ENCODE peak calls at places on chromosomes 5 and 9, in ten cellular contexts. O is gastrocnemius medialis, K is transverse colon, X is spleen, R is ovary, B is uterus, F is esophagus squamous epithelium, L is H54, C is HepG2, V is IMR-90. T is an unnamed sample.

GRCh38 chr9:131024978-131025868 is 16.2 kb downstream of the LAMC3 start:
- DNase-seq in O (no peak), K (no peak), X (no peak), R (no peak), B (no peak), F (no peak), L (no peak), C (no peak), V (no peak), T (peak)

GRCh38 chr9:35501941-35502340 is 12.0 kb downstream of the RUSC2 start:
- DNase-seq in O (no peak), K (no peak), X (no peak), R (no peak), B (no peak), F (no peak), L (no peak), C (no peak), V (no peak), T (no peak)

GRCh38 chr9:110126457-110126856 is 81.5 kb downstream of the C9orf152 start:
- DNase-seq in O (no peak), K (no peak), X (no peak), R (no peak), B (no peak), F (no peak), L (no peak), C (no peak), V (no peak), T (no peak)

GRCh38 chr9:126114409-126114760 is 212.2 kb upstream of the MVB12B start:
- DNase-seq in O (no peak), K (no peak), X (peak), R (no peak), B (no peak), F (no peak), L (no peak), C (no peak), V (no peak), T (no peak)

GRCh38 chr5:150401076-150401375 is 11.7 kb downstream of the CD74 start:
- DNase-seq in O (no peak), K (no peak), X (no peak), R (no peak), B (no peak), F (no peak), L (no peak), C (no peak), V (no peak), T (no peak)

GRCh38 chr5:145681686-145682085 is 153.5 kb downstream of the PRELID2 start:
- DNase-seq in O (peak), K (peak), X (no peak), R (peak), B (peak), F (no peak), L (peak), C (peak), V (peak), T (peak)

GRCh38 chr9:14173730-14174129 is 140.2 kb downstream of the NFIB start:
- DNase-seq in O (no peak), K (no peak), X (no peak), R (no peak), B (peak), F (no peak), L (no peak), C (no peak), V (no peak), T (no peak)

GRCh38 chr5:157076558-157076957 is 17.6 kb upstream of the HAVCR1 start:
- DNase-seq in O (no peak), K (no peak), X (no peak), R (no peak), B (no peak), F (no peak), L (no peak), C (no peak), V (peak), T (no peak)

GRCh38 chr5:95922798-95923197 is 38.9 kb downstream of the ELL2 start:
- DNase-seq in O (no peak), K (no peak), X (no peak), R (no peak), B (no peak), F (no peak), L (no peak), C (no peak), V (no peak), T (no peak)

GRCh38 chr5:32233220-32233695 is 59.1 kb upstream of the GOLPH3 start:
- DNase-seq in O (no peak), K (no peak), X (no peak), R (no peak), B (no peak), F (no peak), L (no peak), C (no peak), V (no peak), T (no peak)

GRCh38 chr5:89343666-89344065 is 460.7 kb upstream of the MEF2C start:
- DNase-seq in O (no peak), K (peak), X (peak), R (no peak), B (no peak), F (no peak), L (no peak), C (no peak), V (peak), T (no peak)

GRCh38 chr9:127991017-127991756 is 10.4 kb upstream of the EEIG1 start:
- DNase-seq in O (no peak), K (peak), X (no peak), R (peak), B (no peak), F (no peak), L (peak), C (peak), V (no peak), T (no peak)

GRCh38 chr5:67530609-67531255 is 334.1 kb upstream of the CD180 start:
- DNase-seq in O (no peak), K (no peak), X (no peak), R (no peak), B (no peak), F (no peak), L (no peak), C (no peak), V (no peak), T (no peak)

GRCh38 chr5:76643371-76643770 is 20.2 kb upstream of the F2RL2 start:
- DNase-seq in O (no peak), K (no peak), X (no peak), R (no peak), B (no peak), F (no peak), L (no peak), C (no peak), V (no peak), T (no peak)
- TF ChIP-seq POLR2A in O (no peak), K (no peak), X (no peak), R (no peak), B (no peak), F (no peak), L (no peak), C (no peak), V (no peak), T (no peak)

DNA sequence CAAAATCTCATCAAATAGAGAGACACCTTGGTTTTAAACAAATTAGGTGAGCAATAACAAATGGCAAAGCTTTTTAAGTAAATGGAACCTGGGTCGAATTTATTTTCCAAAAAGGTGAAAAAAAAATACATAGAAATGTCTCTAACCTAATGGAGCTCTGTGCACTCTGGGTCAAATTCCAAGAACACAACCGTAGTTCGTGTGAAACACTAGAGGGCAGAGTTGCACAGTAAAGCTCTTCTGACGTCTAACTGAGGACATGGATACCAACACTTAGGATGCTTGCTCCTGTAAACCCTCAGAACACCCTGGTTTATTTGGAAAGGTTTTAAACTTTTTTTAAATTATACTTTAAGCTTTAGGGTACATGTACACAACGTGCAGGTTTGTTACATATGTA is 18.9 kb downstream of the MARCHF11 start:
- DNase-seq in O (no peak), K (no peak), X (no peak), R (no peak), B (no peak), F (no peak), L (peak), C (peak), V (peak), T (no peak)
- TF ChIP-seq POLR2A in O (no peak), K (no peak), X (no peak), R (no peak), B (no peak), F (no peak), L (no peak), C (no peak), V (no peak), T (no peak)

GRCh38 chr9:101536351-101536750 is 2.7 kb downstream of the RNF20 start:
- DNase-seq in O (no peak), K (no peak), X (no peak), R (no peak), B (no peak), F (no peak), L (no peak), C (no peak), V (peak), T (no peak)

GRCh38 chr9:101536938-101537337 is 3.3 kb downstream of the RNF20 start:
- DNase-seq in O (no peak), K (no peak), X (no peak), R (no peak), B (no peak), F (no peak), L (no peak), C (peak), V (peak), T (no peak)

GRCh38 chr9:101528015-101528414 is 5.6 kb upstream of the RNF20 start:
- DNase-seq in O (no peak), K (no peak), X (no peak), R (no peak), B (no peak), F (no peak), L (no peak), C (no peak), V (no peak), T (no peak)

GRCh38 chr9:101530076-101530711 is 3.5 kb upstream of the RNF20 start:
- DNase-seq in O (peak), K (peak), X (no peak), R (peak), B (peak), F (no peak), L (peak), C (peak), V (peak), T (peak)

GRCh38 chr9:101533334-101534187 is at the start of gene RNF20:
- DNase-seq in O (peak), K (peak), X (peak), R (peak), B (peak), F (peak), L (peak), C (peak), V (peak), T (peak)
- TF ChIP-seq POLR2A in O (no peak), K (peak), X (no peak), R (peak), B (no peak), F (peak), L (peak), C (peak), V (no peak), T (peak)

GRCh38 chr5:139650031-139650688 is 2.0 kb downstream of the CXXC5 start:
- DNase-seq in O (peak), K (peak), X (peak), R (peak), B (peak), F (no peak), L (no peak), C (no peak), V (no peak), T (peak)
- TF ChIP-seq POLR2A in O (no peak), K (no peak), X (no peak), R (no peak), B (no peak), F (no peak), L (no peak), C (no peak), V (peak), T (no peak)

DNA sequence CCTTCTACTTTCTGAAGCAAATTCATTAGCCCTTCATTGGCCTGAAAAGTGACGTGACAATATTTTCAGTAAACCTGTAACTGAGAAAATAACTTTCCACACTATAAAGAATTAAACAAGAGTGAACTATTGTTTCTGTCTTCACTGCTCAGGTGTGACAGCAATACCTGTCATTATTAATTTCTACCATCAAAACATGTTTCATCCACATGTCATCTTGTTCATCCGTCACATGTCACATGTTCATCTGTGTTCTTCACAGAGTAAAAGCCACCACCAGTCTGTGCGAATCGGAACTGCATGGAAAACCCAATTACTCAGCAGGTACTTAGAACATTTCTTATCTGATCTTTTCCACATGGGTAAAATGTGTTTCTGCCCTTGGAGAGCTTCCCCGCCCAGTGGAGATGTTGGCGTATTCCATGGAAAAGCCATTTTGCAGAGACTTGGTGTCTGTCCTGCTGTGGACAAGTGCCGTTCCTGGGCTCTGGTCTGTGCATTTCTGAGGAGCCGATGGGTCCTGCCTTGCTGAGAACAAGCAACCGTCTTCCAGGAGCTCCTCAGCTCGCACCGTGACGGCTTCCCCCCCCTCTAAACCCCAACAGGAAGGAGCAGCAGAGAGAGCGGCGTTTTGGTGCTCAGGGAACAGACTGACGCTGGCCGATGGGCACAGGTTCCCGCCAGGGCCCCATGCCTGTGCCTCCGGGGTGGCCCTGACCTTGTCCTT is 10.6 kb upstream of the EXOC3 start:
- DNase-seq in O (no peak), K (no peak), X (peak), R (no peak), B (no peak), F (no peak), L (no peak), C (no peak), V (no peak), T (no peak)
- TF ChIP-seq POLR2A in O (no peak), K (no peak), X (no peak), R (no peak), B (no peak), F (no peak), L (no peak), C (no peak), V (no peak), T (no peak)

T was measured in heart left ventricle.